ENCODE peak calls at places on chromosomes 13 and 19, in five cellular contexts. V, R, U, Q and T are unnamed samples.

GRCh38 chr19:48997972-48998371 is 4.3 kb downstream of the RUVBL2 start:
- DNase-seq in U (peak; percentile 74), V (no peak), Q (peak; percentile 56), R (no peak), T (peak; percentile 63)

GRCh38 chr13:20702530-20702929 is 969 bp upstream of the IL17D start:
- DNase-seq in V (no peak), U (peak; percentile 36), Q (no peak), R (no peak), T (no peak)

GRCh38 chr19:55251296-55252081 is 7.3 kb downstream of the PPP6R1 start:
- DNase-seq in V (no peak), U (no peak), R (no peak), Q (peak; percentile 68), T (peak; percentile 87)

GRCh38 chr19:2823646-2824045 is 4.0 kb downstream of the ZNF554 start:
- DNase-seq in U (no peak), Q (no peak), V (no peak), R (no peak), T (no peak)

GRCh38 chr19:13557756-13558398 is 51.6 kb upstream of the CACNA1A start:
- DNase-seq in U (no peak), Q (no peak), R (no peak), V (no peak), T (peak; percentile 44)

GRCh38 chr13:102721800-102722231 is 27.0 kb upstream of the METTL21C start:
- DNase-seq in V (no peak), R (no peak), Q (no peak), U (no peak), T (no peak)

GRCh38 chr13:110560606-110561334 is 752 bp downstream of the RAB20 start:
- DNase-seq in Q (peak; percentile 57), U (peak; percentile 60), V (peak; percentile 76), R (no peak), T (peak; percentile 26)

GRCh38 chr13:40472427-40473220 is 193.8 kb downstream of the FOXO1 start:
- DNase-seq in V (no peak), U (no peak), R (no peak), Q (no peak), T (no peak)

GRCh38 chr13:59776924-59777690 is 386.6 kb downstream of the DIAPH3 start:
- DNase-seq in V (no peak), U (no peak), Q (no peak), R (no peak), T (peak; percentile 86)

GRCh38 chr13:33369073-33369472 is 83.5 kb upstream of the STARD13 start:
- DNase-seq in U (no peak), Q (no peak), V (no peak), R (no peak), T (no peak)

GRCh38 chr13:33612641-33613638 is 205.0 kb upstream of the RFC3 start:
- DNase-seq in U (no peak), R (peak; percentile 60), Q (no peak), V (no peak), T (no peak)

GRCh38 chr19:12000152-12000981 is 35.1 kb downstream of the ZNF433 start:
- DNase-seq in U (no peak), R (no peak), Q (no peak), V (no peak), T (no peak)

GRCh38 chr19:34479396-34479795 is 2.2 kb upstream of the WTIP start:
- DNase-seq in U (no peak), Q (no peak), R (no peak), V (peak; percentile 43), T (no peak)

GRCh38 chr19:42409477-42409876 is 17.7 kb downstream of the LIPE start:
- DNase-seq in U (peak; percentile 35), R (no peak), Q (peak; percentile 36), V (no peak), T (no peak)

GRCh38 chr13:110589991-110590390 is 25.4 kb upstream of the NAXD start:
- DNase-seq in Q (no peak), V (no peak), R (no peak), U (no peak), T (no peak)

GRCh38 chr13:25468330-25469178 is 96.8 kb downstream of the ATP8A2 start:
- DNase-seq in R (no peak), Q (no peak), U (peak; percentile 66), V (no peak), T (no peak)

GRCh38 chr19:16631465-16631864 is 3.5 kb upstream of the MED26 start:
- DNase-seq in R (no peak), V (no peak), Q (no peak), U (no peak), T (no peak)
- H3K36me3 ChIP-seq in R (peaks cover 27% of the 10 kb centered on the region), V (no peaks in the 10 kb centered on the region), Q (peaks cover 64% of the 10 kb centered on the region), U (no peaks in the 10 kb centered on the region), T (peaks cover 14% of the 10 kb centered on the region)

GRCh38 chr13:42487221-42487620 is 86.7 kb upstream of the TNFSF11 start:
- DNase-seq in Q (no peak), R (no peak), U (no peak), V (no peak), T (peak; percentile 76)
- H3K4me3 ChIP-seq in Q (no peak overlapping the region), R (no peak overlapping the region), U (no peak overlapping the region), V (no peak overlapping the region), T (peak overlapping the region; percentile 39)

GRCh38 chr19:14968247-14968646 is 11.4 kb downstream of the SLC1A6 start:
- DNase-seq in R (no peak), Q (no peak), U (no peak), V (no peak), T (no peak)
- TF ChIP-seq CTCF in R (no peak), Q (no peak), U (no peak), V (no peak), T (no peak)

DNA sequence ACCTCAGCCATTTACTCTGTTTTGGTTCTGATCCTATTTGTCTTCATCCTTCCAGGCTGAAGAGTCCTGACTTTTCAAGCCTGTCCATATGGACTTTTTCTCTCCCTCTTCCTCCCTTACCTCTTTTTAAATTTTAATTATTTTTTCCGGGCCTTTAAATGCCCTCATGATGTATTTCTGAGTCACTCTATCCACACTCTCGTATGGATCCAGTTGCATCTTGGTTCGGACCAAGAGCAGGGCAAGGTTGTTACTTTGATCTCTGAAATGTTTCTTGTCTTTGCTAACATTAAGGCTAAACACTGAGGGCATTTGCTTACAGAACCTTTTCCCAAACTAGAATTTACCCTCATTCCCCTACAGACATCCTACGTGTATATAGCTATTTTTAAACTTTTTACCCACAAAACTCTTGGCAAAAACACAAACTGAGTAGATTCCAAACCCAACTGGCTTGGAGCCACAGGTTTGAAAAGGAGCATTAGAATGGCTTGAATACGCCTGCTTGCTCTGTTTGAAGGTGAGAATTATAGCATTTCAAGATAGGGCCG is 47.4 kb upstream of the SERPINE3 start:
- DNase-seq in Q (no peak), R (no peak), V (no peak), U (no peak), T (peak; percentile 57)
- H3K36me3 ChIP-seq in Q (no peaks in the 10 kb centered on the region), R (no peaks in the 10 kb centered on the region), V (no peaks in the 10 kb centered on the region), U (no peaks in the 10 kb centered on the region), T (no peaks in the 10 kb centered on the region)

DNA sequence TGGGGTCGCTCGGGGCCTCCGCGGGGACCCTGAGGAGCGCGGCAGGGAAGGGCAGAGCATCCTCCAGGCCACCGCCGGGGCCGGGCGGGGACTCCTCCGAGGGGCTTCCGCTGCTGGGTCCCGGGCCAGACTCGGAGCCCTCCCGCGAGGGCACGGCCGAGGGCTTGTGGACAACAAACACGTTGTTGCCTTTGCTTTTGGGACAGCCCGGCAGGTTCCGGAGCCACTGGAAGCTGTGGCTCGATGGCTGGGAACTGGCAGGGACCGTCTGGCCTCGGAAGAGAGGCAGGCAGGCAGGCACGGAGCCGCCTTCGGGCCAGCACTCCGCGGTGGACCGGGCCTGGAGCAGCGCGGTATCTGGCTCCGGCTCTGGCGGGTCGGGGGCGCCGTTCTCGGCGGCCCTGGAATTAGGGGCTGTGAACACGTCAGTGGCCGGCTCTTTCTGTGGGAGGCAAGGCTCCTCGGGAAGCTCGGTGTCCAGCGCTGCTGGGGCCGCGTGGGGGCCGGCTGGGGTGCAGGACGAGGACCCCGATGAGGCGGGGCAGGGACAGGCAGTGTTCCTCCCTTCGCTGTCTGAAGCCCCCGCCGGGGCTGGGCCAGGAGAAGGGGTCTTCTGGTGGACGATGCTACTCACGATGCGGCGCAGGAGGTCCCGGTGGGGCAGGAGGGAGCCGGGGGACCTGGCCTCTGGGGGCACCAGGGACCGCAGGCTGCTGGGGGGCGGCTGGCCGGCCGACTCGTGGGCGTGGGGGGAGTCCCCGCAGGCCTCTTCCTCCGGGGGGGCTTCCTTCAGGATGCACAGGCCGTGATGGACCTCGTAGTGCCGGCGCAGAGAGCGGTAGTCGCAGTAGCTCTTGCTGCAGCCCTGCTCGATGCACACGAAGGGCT is 27.6 kb downstream of the ZNF541 start:
- DNase-seq in V (no peak), R (no peak), Q (no peak), U (no peak), T (no peak)
- H3K4me3 ChIP-seq in V (no peak overlapping the region), R (peak overlapping the region; percentile 29), Q (peak overlapping the region; percentile 10), U (no peak overlapping the region), T (no peak overlapping the region)

DNA sequence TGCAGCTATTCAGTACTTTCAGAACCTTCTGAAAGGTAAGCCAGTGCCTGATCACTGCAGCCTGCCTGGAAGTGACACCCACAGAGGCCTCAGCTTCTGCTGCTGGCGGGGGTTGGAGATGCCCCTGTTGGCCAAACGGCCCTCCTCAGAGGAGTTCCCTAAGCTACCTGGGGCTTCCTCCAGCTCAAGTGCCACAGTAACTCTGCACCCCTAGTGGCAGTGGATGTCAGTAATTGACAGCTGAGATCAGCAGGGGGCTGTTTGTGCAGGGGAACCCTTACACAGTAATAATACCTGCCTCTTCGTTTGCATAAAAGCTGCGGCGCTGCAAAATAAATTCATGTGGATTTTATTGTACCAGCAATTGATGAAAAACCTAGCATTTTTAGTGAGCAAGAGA is 28.9 kb downstream of the TDRD12 start:
- DNase-seq in V (no peak), R (no peak), U (no peak), Q (no peak), T (peak; percentile 4)
- TF ChIP-seq CTCF in V (no peak), R (no peak), U (peak; percentile 7), Q (no peak), T (peak; percentile 35)

GRCh38 chr19:58203814-58204475 is 21.1 kb downstream of the ZNF274 start:
- DNase-seq in V (no peak), U (no peak), Q (no peak), R (no peak), T (no peak)
- H3K36me3 ChIP-seq in V (peaks cover 100% of the 10 kb centered on the region), U (peaks cover 22% of the 10 kb centered on the region), Q (peaks cover 100% of the 10 kb centered on the region), R (peaks cover 80% of the 10 kb centered on the region), T (peaks cover 99% of the 10 kb centered on the region)

GRCh38 chr19:38046254-38047047 is 139.4 kb downstream of the SIPA1L3 start:
- DNase-seq in V (no peak), U (no peak), Q (peak; percentile 35), R (no peak), T (no peak)

GRCh38 chr19:38047048-38047435 is 140.0 kb downstream of the SIPA1L3 start:
- DNase-seq in Q (no peak), R (no peak), V (no peak), U (no peak), T (no peak)

GRCh38 chr19:38047641-38048040 is 140.6 kb downstream of the SIPA1L3 start:
- DNase-seq in V (no peak), U (no peak), Q (no peak), R (no peak), T (no peak)

GRCh38 chr19:38045554-38046253 is 138.7 kb downstream of the SIPA1L3 start:
- DNase-seq in Q (no peak), R (no peak), U (no peak), V (no peak), T (no peak)

GRCh38 chr19:38049105-38049649 is 142.2 kb downstream of the SIPA1L3 start:
- DNase-seq in V (no peak), Q (peak; percentile 29), R (no peak), U (no peak), T (no peak)
- H3K4me3 ChIP-seq in V (no peak overlapping the region), Q (no peak overlapping the region), R (no peak overlapping the region), U (no peak overlapping the region), T (no peak overlapping the region)